ENCODE peak calls at places on chromosomes 12 and 14, in four cellular contexts. N is HCT116, P is K562, U is HepG2. I is an unnamed sample.

GRCh38 chr12:13044859-13045384 is 741 bp downstream of the FAM234B start:
- DNase-seq in U (no peak), N (no peak), P (no peak), I (no peak)

GRCh38 chr14:69767369-69767999 is 542 bp downstream of the SRSF5 start:
- DNase-seq in U (peak; percentile 80), P (peak; percentile 74), N (peak; percentile 61), I (peak; percentile 7)

GRCh38 chr12:90235642-90236041 is 527.0 kb upstream of the ATP2B1 start:
- DNase-seq in N (no peak), P (no peak), U (no peak), I (no peak)

GRCh38 chr12:80317899-80318298 is 126.1 kb upstream of the PTPRQ start:
- DNase-seq in N (no peak), P (no peak), U (no peak), I (no peak)

GRCh38 chr12:65891987-65892481 is 67.8 kb downstream of the HMGA2 start:
- DNase-seq in P (no peak), U (no peak), N (peak; percentile 80), I (peak; percentile 95)

GRCh38 chr14:50083467-50084337 is 32.7 kb downstream of the VCPKMT start:
- DNase-seq in P (no peak), N (no peak), U (no peak), I (no peak)

GRCh38 chr12:124698211-124698997 is 131.0 kb upstream of the NCOR2 start:
- DNase-seq in N (no peak), U (no peak), P (no peak), I (no peak)

GRCh38 chr14:20641591-20641990 is at the start of gene OR6S1:
- DNase-seq in P (no peak), N (no peak), U (no peak), I (no peak)

GRCh38 chr12:46886541-46887041 is 60.8 kb upstream of the SLC38A4 start:
- DNase-seq in U (peak; percentile 2), P (no peak), N (no peak), I (no peak)

GRCh38 chr12:4579305-4580097 is 17.5 kb downstream of the DYRK4 start:
- DNase-seq in P (no peak), N (no peak), U (peak; percentile 17), I (peak; percentile 4)

GRCh38 chr12:98503343-98503592 is 12.1 kb upstream of the TMPO start:
- DNase-seq in U (peak; percentile 84), P (peak; percentile 76), N (peak; percentile 91), I (peak; percentile 95)

DNA sequence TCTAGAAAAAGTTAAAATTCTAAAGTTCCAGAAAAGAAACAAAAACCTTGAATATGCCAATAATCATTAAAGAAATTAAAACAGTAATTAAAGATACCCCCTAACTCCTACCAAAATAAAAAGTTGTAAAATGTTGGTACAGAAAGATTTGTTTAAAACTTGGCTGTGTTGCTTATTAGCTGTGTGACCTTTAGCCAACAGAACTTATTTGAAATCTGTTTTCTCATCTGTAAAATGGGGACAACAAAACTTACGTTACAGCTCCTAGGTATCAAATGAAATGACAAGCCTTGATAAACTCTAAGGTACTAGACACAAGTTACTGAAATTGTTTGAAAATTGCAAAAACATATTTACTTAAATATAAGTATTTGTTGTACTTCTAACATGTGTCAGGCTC is 71.7 kb downstream of the ELK3 start:
- DNase-seq in N (no peak), P (no peak), U (no peak), I (no peak)
- TF ChIP-seq TCF7L2 in N (no peak), P (no peak), U (no peak), I (no peak)

DNA sequence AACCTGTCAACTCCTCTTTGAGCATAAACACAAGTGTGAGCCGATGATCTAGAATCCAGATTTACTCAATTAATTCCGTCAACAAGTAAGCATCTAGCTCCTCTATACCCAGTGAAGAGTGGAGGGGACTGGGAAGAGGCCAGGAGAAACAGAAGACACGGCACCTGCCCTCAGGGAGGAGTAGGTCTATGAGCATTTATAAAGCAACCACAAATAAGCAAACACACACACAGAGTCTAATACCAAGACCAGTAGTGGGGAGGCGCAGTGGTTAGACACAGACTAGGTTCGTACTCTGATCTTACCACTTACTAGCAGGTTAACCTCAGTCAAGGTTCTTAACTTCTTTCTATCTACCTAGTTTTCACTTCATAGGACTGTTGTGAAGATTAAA is 5.9 kb upstream of the FOXN3 start:
- DNase-seq in U (no peak), N (no peak), P (no peak), I (no peak)
- H3K4me3 ChIP-seq in U (no peak overlapping the region), N (no peak overlapping the region), P (no peak overlapping the region), I (no peak overlapping the region)

GRCh38 chr12:92144045-92144630 is 1.5 kb downstream of the BTG1 start:
- DNase-seq in N (peak; percentile 66), U (peak; percentile 81), P (peak; percentile 48), I (no peak)
- TF ChIP-seq REST in N (no peak), U (no peak), P (no peak), I (no peak)

DNA sequence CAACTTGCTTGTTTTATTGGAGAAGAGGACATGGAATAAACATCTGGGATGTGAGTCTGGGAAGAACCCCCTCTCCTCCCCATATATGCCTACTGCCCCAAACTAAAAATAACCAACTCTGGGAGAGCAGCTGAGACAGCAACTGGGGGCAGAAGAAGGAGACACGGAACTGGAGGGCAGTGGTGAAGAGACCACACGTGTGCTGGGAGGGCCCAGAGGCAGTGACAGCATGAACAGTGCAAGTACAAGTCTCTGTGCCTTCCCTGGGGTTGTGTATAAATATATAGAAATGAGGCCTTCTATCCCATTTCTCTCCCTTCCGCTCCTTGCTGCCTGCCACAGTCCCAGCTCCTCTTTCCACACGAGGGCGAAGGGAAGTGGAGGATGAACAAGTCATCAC is 4.0 kb upstream of the KRT73 start:
- DNase-seq in P (no peak), N (no peak), U (no peak), I (no peak)
- TF ChIP-seq TCF7L2 in P (no peak), N (no peak), U (no peak), I (no peak)

I was measured in Panc1.